ENCODE peak calls at places on chromosomes 1 and 21, in eight cellular contexts. One of them, this sample, is unnamed.
A peak's percentile ranks its signal among the peaks of the same experiment; 100 is the strongest.

GRCh38 chr1:214378492-214378891 is 97.5 kb downstream of the SMYD2 start:
- DNase-seq in brain microvascular endothelial cell: no peak
- DNase-seq in fibroblast of lung: no peak
- DNase-seq in keratinocyte: no peak
- DNase-seq in mesendoderm: peak; percentile 20
- DNase-seq in Caco-2: no peak
- DNase-seq in left ventricle myocardium inferior: no peak
- DNase-seq in breast epithelium: no peak
- DNase-seq in this sample: no peak

GRCh38 chr1:169295425-169295824 is 72.2 kb downstream of the NME7 start:
- DNase-seq in brain microvascular endothelial cell: no peak
- DNase-seq in fibroblast of lung: no peak
- DNase-seq in keratinocyte: no peak
- DNase-seq in mesendoderm: no peak
- DNase-seq in Caco-2: no peak
- DNase-seq in left ventricle myocardium inferior: no peak
- DNase-seq in breast epithelium: no peak
- DNase-seq in this sample: no peak

GRCh38 chr1:218665216-218665615 is 320.1 kb downstream of the TGFB2 start:
- DNase-seq in brain microvascular endothelial cell: peak; percentile 65
- DNase-seq in fibroblast of lung: peak; percentile 73
- DNase-seq in keratinocyte: no peak
- DNase-seq in mesendoderm: no peak
- DNase-seq in Caco-2: no peak
- DNase-seq in left ventricle myocardium inferior: peak; percentile 44
- DNase-seq in breast epithelium: no peak
- DNase-seq in this sample: no peak

GRCh38 chr1:54572236-54572850 is 24.3 kb downstream of the ACOT11 start:
- DNase-seq in brain microvascular endothelial cell: no peak
- DNase-seq in fibroblast of lung: no peak
- DNase-seq in keratinocyte: no peak
- DNase-seq in mesendoderm: peak; percentile 59
- DNase-seq in Caco-2: no peak
- DNase-seq in left ventricle myocardium inferior: no peak
- DNase-seq in breast epithelium: no peak
- DNase-seq in this sample: no peak

GRCh38 chr1:76095800-76096199 is 21.3 kb downstream of the ST6GALNAC3 start:
- DNase-seq in brain microvascular endothelial cell: no peak
- DNase-seq in fibroblast of lung: no peak
- DNase-seq in keratinocyte: no peak
- DNase-seq in mesendoderm: peak; percentile 79
- DNase-seq in Caco-2: peak; percentile 11
- DNase-seq in left ventricle myocardium inferior: no peak
- DNase-seq in breast epithelium: no peak
- DNase-seq in this sample: no peak

GRCh38 chr1:150001415-150001814 is 9.1 kb downstream of the OTUD7B start:
- DNase-seq in brain microvascular endothelial cell: no peak
- DNase-seq in fibroblast of lung: no peak
- DNase-seq in keratinocyte: no peak
- DNase-seq in mesendoderm: no peak
- DNase-seq in Caco-2: no peak
- DNase-seq in left ventricle myocardium inferior: no peak
- DNase-seq in breast epithelium: no peak
- DNase-seq in this sample: no peak

GRCh38 chr1:74363220-74363619 is 128.0 kb downstream of the TNNI3K start:
- DNase-seq in brain microvascular endothelial cell: no peak
- DNase-seq in fibroblast of lung: no peak
- DNase-seq in keratinocyte: no peak
- DNase-seq in mesendoderm: no peak
- DNase-seq in Caco-2: no peak
- DNase-seq in left ventricle myocardium inferior: peak; percentile 59
- DNase-seq in breast epithelium: no peak
- DNase-seq in this sample: no peak

GRCh38 chr1:35725591-35725990 is 6.9 kb upstream of the C1orf216 start:
- DNase-seq in brain microvascular endothelial cell: no peak
- DNase-seq in fibroblast of lung: peak; percentile 39
- DNase-seq in keratinocyte: no peak
- DNase-seq in mesendoderm: no peak
- DNase-seq in Caco-2: no peak
- DNase-seq in left ventricle myocardium inferior: no peak
- DNase-seq in breast epithelium: no peak
- DNase-seq in this sample: no peak

GRCh38 chr1:202374077-202374476 is 25.6 kb downstream of the PPP1R12B start:
- DNase-seq in brain microvascular endothelial cell: no peak
- DNase-seq in fibroblast of lung: no peak
- DNase-seq in keratinocyte: no peak
- DNase-seq in mesendoderm: no peak
- DNase-seq in Caco-2: no peak
- DNase-seq in left ventricle myocardium inferior: no peak
- DNase-seq in breast epithelium: no peak
- DNase-seq in this sample: no peak

GRCh38 chr1:162535501-162535900 is 26.0 kb upstream of the UAP1 start:
- DNase-seq in brain microvascular endothelial cell: no peak
- DNase-seq in fibroblast of lung: no peak
- DNase-seq in keratinocyte: no peak
- DNase-seq in mesendoderm: no peak
- DNase-seq in Caco-2: no peak
- DNase-seq in left ventricle myocardium inferior: no peak
- DNase-seq in breast epithelium: no peak
- DNase-seq in this sample: peak; percentile 20

GRCh38 chr1:153573351-153573750 is 7.7 kb upstream of the S100A2 start:
- DNase-seq in brain microvascular endothelial cell: peak; percentile 34
- DNase-seq in fibroblast of lung: peak; percentile 50
- DNase-seq in keratinocyte: no peak
- DNase-seq in mesendoderm: no peak
- DNase-seq in Caco-2: no peak
- DNase-seq in left ventricle myocardium inferior: no peak
- DNase-seq in breast epithelium: no peak
- DNase-seq in this sample: no peak

GRCh38 chr1:229199261-229199850 is 71.6 kb upstream of the RAB4A start:
- DNase-seq in brain microvascular endothelial cell: no peak
- DNase-seq in fibroblast of lung: no peak
- DNase-seq in keratinocyte: no peak
- DNase-seq in mesendoderm: peak; percentile 35
- DNase-seq in Caco-2: peak; percentile 59
- DNase-seq in left ventricle myocardium inferior: no peak
- DNase-seq in breast epithelium: peak; percentile 59
- DNase-seq in this sample: no peak

GRCh38 chr21:15222711-15223110 is 157.9 kb upstream of the NRIP1 start:
- DNase-seq in brain microvascular endothelial cell: no peak
- DNase-seq in fibroblast of lung: peak; percentile 38
- DNase-seq in keratinocyte: no peak
- DNase-seq in mesendoderm: no peak
- DNase-seq in Caco-2: no peak
- DNase-seq in left ventricle myocardium inferior: no peak
- DNase-seq in breast epithelium: no peak
- DNase-seq in this sample: no peak

GRCh38 chr1:12435639-12436344 is 182.2 kb downstream of the DHRS3 start:
- DNase-seq in brain microvascular endothelial cell: peak; percentile 67
- DNase-seq in fibroblast of lung: no peak
- DNase-seq in keratinocyte: no peak
- DNase-seq in mesendoderm: no peak
- DNase-seq in Caco-2: no peak
- DNase-seq in left ventricle myocardium inferior: no peak
- DNase-seq in breast epithelium: no peak
- DNase-seq in this sample: no peak

GRCh38 chr1:203764105-203765028 is 616 bp upstream of the LAX1 start:
- DNase-seq in brain microvascular endothelial cell: no peak
- DNase-seq in fibroblast of lung: no peak
- DNase-seq in keratinocyte: no peak
- DNase-seq in mesendoderm: no peak
- DNase-seq in Caco-2: no peak
- DNase-seq in left ventricle myocardium inferior: no peak
- DNase-seq in breast epithelium: no peak
- DNase-seq in this sample: no peak

GRCh38 chr1:229884765-229885164 is 182.3 kb upstream of the GALNT2 start:
- DNase-seq in brain microvascular endothelial cell: no peak
- DNase-seq in fibroblast of lung: no peak
- DNase-seq in keratinocyte: no peak
- DNase-seq in mesendoderm: peak; percentile 8
- DNase-seq in Caco-2: peak; percentile 12
- DNase-seq in left ventricle myocardium inferior: no peak
- DNase-seq in breast epithelium: no peak
- DNase-seq in this sample: no peak

GRCh38 chr21:44752701-44753235 is 41.4 kb upstream of the TSPEAR start:
- DNase-seq in brain microvascular endothelial cell: no peak
- DNase-seq in fibroblast of lung: no peak
- DNase-seq in keratinocyte: peak; percentile 98
- DNase-seq in mesendoderm: peak; percentile 48
- DNase-seq in Caco-2: no peak
- DNase-seq in left ventricle myocardium inferior: no peak
- DNase-seq in breast epithelium: no peak
- DNase-seq in this sample: no peak

GRCh38 chr1:190479537-190479936 is 1.9 kb upstream of the BRINP3 start:
- DNase-seq in brain microvascular endothelial cell: no peak
- DNase-seq in fibroblast of lung: no peak
- DNase-seq in keratinocyte: no peak
- DNase-seq in mesendoderm: peak; percentile 19
- DNase-seq in Caco-2: no peak
- DNase-seq in left ventricle myocardium inferior: no peak
- DNase-seq in breast epithelium: no peak
- DNase-seq in this sample: no peak

GRCh38 chr1:10181154-10181553 is 29.2 kb upstream of the KIF1B start:
- DNase-seq in brain microvascular endothelial cell: no peak
- DNase-seq in fibroblast of lung: no peak
- DNase-seq in keratinocyte: no peak
- DNase-seq in mesendoderm: no peak
- DNase-seq in Caco-2: no peak
- DNase-seq in left ventricle myocardium inferior: no peak
- DNase-seq in breast epithelium: no peak
- DNase-seq in this sample: peak; percentile 49

GRCh38 chr21:16418211-16418610 is 688.4 kb downstream of the USP25 start:
- DNase-seq in brain microvascular endothelial cell: no peak
- DNase-seq in fibroblast of lung: peak; percentile 15
- DNase-seq in keratinocyte: no peak
- DNase-seq in mesendoderm: no peak
- DNase-seq in Caco-2: no peak
- DNase-seq in left ventricle myocardium inferior: no peak
- DNase-seq in breast epithelium: no peak
- DNase-seq in this sample: no peak

GRCh38 chr1:115640384-115640783 is 1.4 kb upstream of the VANGL1 start:
- DNase-seq in brain microvascular endothelial cell: no peak
- DNase-seq in fibroblast of lung: no peak
- DNase-seq in keratinocyte: no peak
- DNase-seq in mesendoderm: no peak
- DNase-seq in Caco-2: no peak
- DNase-seq in left ventricle myocardium inferior: no peak
- DNase-seq in breast epithelium: no peak
- DNase-seq in this sample: no peak

GRCh38 chr1:71641013-71641412 is 560.2 kb upstream of the ZRANB2 start:
- DNase-seq in brain microvascular endothelial cell: no peak
- DNase-seq in fibroblast of lung: no peak
- DNase-seq in keratinocyte: no peak
- DNase-seq in mesendoderm: no peak
- DNase-seq in Caco-2: no peak
- DNase-seq in left ventricle myocardium inferior: no peak
- DNase-seq in breast epithelium: no peak
- DNase-seq in this sample: no peak

GRCh38 chr1:202165267-202165941 is 5.0 kb upstream of the PTPN7 start:
- DNase-seq in brain microvascular endothelial cell: no peak
- DNase-seq in fibroblast of lung: no peak
- DNase-seq in keratinocyte: no peak
- DNase-seq in mesendoderm: no peak
- DNase-seq in Caco-2: no peak
- DNase-seq in left ventricle myocardium inferior: no peak
- DNase-seq in breast epithelium: no peak
- DNase-seq in this sample: no peak

GRCh38 chr1:118947790-118948189 is 40.4 kb downstream of the TBX15 start:
- DNase-seq in brain microvascular endothelial cell: peak; percentile 96
- DNase-seq in fibroblast of lung: peak; percentile 77
- DNase-seq in keratinocyte: no peak
- DNase-seq in mesendoderm: no peak
- DNase-seq in Caco-2: no peak
- DNase-seq in left ventricle myocardium inferior: no peak
- DNase-seq in breast epithelium: no peak
- DNase-seq in this sample: peak; percentile 41

GRCh38 chr1:33721416-33721815 is 142.5 kb upstream of the HMGB4 start:
- DNase-seq in brain microvascular endothelial cell: no peak
- DNase-seq in fibroblast of lung: no peak
- DNase-seq in keratinocyte: no peak
- DNase-seq in mesendoderm: no peak
- DNase-seq in Caco-2: no peak
- DNase-seq in left ventricle myocardium inferior: no peak
- DNase-seq in breast epithelium: no peak
- DNase-seq in this sample: no peak

GRCh38 chr1:180020017-180020416 is 65.4 kb downstream of the CEP350 start:
- DNase-seq in brain microvascular endothelial cell: no peak
- DNase-seq in fibroblast of lung: no peak
- DNase-seq in keratinocyte: no peak
- DNase-seq in mesendoderm: no peak
- DNase-seq in Caco-2: no peak
- DNase-seq in left ventricle myocardium inferior: no peak
- DNase-seq in breast epithelium: no peak
- DNase-seq in this sample: no peak
- H3K36me3 ChIP-seq in brain microvascular endothelial cell: peaks cover 23% of the 10 kb centered on the region
- H3K36me3 ChIP-seq in fibroblast of lung: no peaks in the 10 kb centered on the region
- H3K36me3 ChIP-seq in keratinocyte: peaks cover 5% of the 10 kb centered on the region
- H3K36me3 ChIP-seq in mesendoderm: peaks cover 4% of the 10 kb centered on the region
- H3K36me3 ChIP-seq in Caco-2: peaks cover 4% of the 10 kb centered on the region
- H3K36me3 ChIP-seq in left ventricle myocardium inferior: peaks cover 92% of the 10 kb centered on the region
- H3K36me3 ChIP-seq in breast epithelium: peaks cover 33% of the 10 kb centered on the region
- H3K36me3 ChIP-seq in this sample: peaks cover 8% of the 10 kb centered on the region

GRCh38 chr21:32463367-32463766 is 50.9 kb downstream of the EVA1C start:
- DNase-seq in brain microvascular endothelial cell: peak; percentile 81
- DNase-seq in fibroblast of lung: peak; percentile 22
- DNase-seq in keratinocyte: no peak
- DNase-seq in mesendoderm: no peak
- DNase-seq in Caco-2: no peak
- DNase-seq in left ventricle myocardium inferior: no peak
- DNase-seq in breast epithelium: peak; percentile 73
- DNase-seq in this sample: peak; percentile 36
- H3K36me3 ChIP-seq in brain microvascular endothelial cell: no peaks in the 10 kb centered on the region
- H3K36me3 ChIP-seq in fibroblast of lung: no peaks in the 10 kb centered on the region
- H3K36me3 ChIP-seq in keratinocyte: peaks cover 1% of the 10 kb centered on the region
- H3K36me3 ChIP-seq in mesendoderm: no peaks in the 10 kb centered on the region
- H3K36me3 ChIP-seq in Caco-2: no peaks in the 10 kb centered on the region
- H3K36me3 ChIP-seq in left ventricle myocardium inferior: peaks cover 69% of the 10 kb centered on the region
- H3K36me3 ChIP-seq in breast epithelium: no peaks in the 10 kb centered on the region
- H3K36me3 ChIP-seq in this sample: no peaks in the 10 kb centered on the region

GRCh38 chr1:32367912-32368635 is 5.7 kb downstream of the TSSK3 start:
- DNase-seq in brain microvascular endothelial cell: no peak
- DNase-seq in fibroblast of lung: no peak
- DNase-seq in keratinocyte: no peak
- DNase-seq in mesendoderm: no peak
- DNase-seq in Caco-2: no peak
- DNase-seq in left ventricle myocardium inferior: no peak
- DNase-seq in breast epithelium: no peak
- DNase-seq in this sample: no peak
- H3K36me3 ChIP-seq in brain microvascular endothelial cell: peaks cover 55% of the 10 kb centered on the region
- H3K36me3 ChIP-seq in fibroblast of lung: peaks cover 15% of the 10 kb centered on the region
- H3K36me3 ChIP-seq in keratinocyte: peaks cover 41% of the 10 kb centered on the region
- H3K36me3 ChIP-seq in mesendoderm: peaks cover 23% of the 10 kb centered on the region
- H3K36me3 ChIP-seq in Caco-2: no peaks in the 10 kb centered on the region
- H3K36me3 ChIP-seq in left ventricle myocardium inferior: peaks cover 89% of the 10 kb centered on the region
- H3K36me3 ChIP-seq in breast epithelium: peaks cover 18% of the 10 kb centered on the region
- H3K36me3 ChIP-seq in this sample: peaks cover 31% of the 10 kb centered on the region

DNA sequence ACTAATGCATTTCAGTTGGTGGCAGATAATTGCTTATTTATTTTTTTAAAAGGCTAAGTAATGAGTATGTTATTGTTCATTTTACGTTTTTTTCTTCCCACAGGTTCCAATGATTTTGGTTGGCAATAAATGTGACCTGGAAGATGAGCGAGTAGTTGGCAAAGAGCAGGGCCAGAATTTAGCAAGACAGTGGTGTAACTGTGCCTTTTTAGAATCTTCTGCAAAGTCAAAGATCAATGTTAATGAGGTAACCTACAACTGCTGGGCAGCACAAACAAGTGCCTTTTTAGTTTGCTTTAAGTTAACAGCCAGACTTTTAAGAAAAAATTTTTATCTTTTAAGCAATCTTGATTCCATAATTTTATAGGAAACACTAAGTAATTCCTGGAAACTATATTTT is 35.0 kb downstream of the INKA2 start:
- DNase-seq in brain microvascular endothelial cell: no peak
- DNase-seq in fibroblast of lung: no peak
- DNase-seq in keratinocyte: no peak
- DNase-seq in mesendoderm: no peak
- DNase-seq in Caco-2: no peak
- DNase-seq in left ventricle myocardium inferior: no peak
- DNase-seq in breast epithelium: no peak
- DNase-seq in this sample: no peak
- H3K36me3 ChIP-seq in brain microvascular endothelial cell: peaks cover 10% of the 10 kb centered on the region
- H3K36me3 ChIP-seq in fibroblast of lung: peaks cover 6% of the 10 kb centered on the region
- H3K36me3 ChIP-seq in keratinocyte: peaks cover 7% of the 10 kb centered on the region
- H3K36me3 ChIP-seq in mesendoderm: peaks cover 1% of the 10 kb centered on the region
- H3K36me3 ChIP-seq in Caco-2: no peaks in the 10 kb centered on the region
- H3K36me3 ChIP-seq in left ventricle myocardium inferior: peaks cover 94% of the 10 kb centered on the region
- H3K36me3 ChIP-seq in breast epithelium: no peaks in the 10 kb centered on the region
- H3K36me3 ChIP-seq in this sample: peaks cover 4% of the 10 kb centered on the region

This sample was measured in BJ.